ENCODE peak calls at places on chromosomes 16 and 17, in four cellular contexts. I, Z, Q and L are unnamed samples.

GRCh38 chr17:43403846-43404245 is 5.1 kb downstream of the ARL4D start:
- DNase-seq in I (no peak), Z (no peak), Q (no peak), L (peak)

GRCh38 chr17:2837147-2837561 is 40.9 kb downstream of the RAP1GAP2 start:
- DNase-seq in I (no peak), Z (no peak), Q (peak), L (no peak)

GRCh38 chr16:15771694-15772093 is 85.1 kb downstream of the MYH11 start:
- DNase-seq in I (no peak), Z (no peak), Q (no peak), L (no peak)

GRCh38 chr17:77750427-77751043 is 208.0 kb upstream of the TNRC6C start:
- DNase-seq in I (no peak), Z (no peak), Q (no peak), L (no peak)

GRCh38 chr16:80231888-80232287 is 308.9 kb upstream of the DYNLRB2 start:
- DNase-seq in I (no peak), Z (no peak), Q (no peak), L (peak)

GRCh38 chr17:40093580-40094201 is 6.7 kb downstream of the NR1D1 start:
- DNase-seq in I (peak), Z (peak), Q (no peak), L (no peak)

GRCh38 chr16:69773255-69773947 is 11.3 kb downstream of the WWP2 start:
- DNase-seq in I (no peak), Z (no peak), Q (no peak), L (no peak)

GRCh38 chr17:9402590-9403199 is 172.9 kb downstream of the STX8 start:
- DNase-seq in I (no peak), Z (no peak), Q (peak), L (peak)

GRCh38 chr16:30183961-30184429 is 593 bp downstream of the CORO1A start:
- DNase-seq in I (peak), Z (no peak), Q (peak), L (no peak)

GRCh38 chr17:21289175-21289901 is 4.8 kb downstream of the MAP2K3 start:
- DNase-seq in I (no peak), Z (no peak), Q (no peak), L (no peak)

DNA sequence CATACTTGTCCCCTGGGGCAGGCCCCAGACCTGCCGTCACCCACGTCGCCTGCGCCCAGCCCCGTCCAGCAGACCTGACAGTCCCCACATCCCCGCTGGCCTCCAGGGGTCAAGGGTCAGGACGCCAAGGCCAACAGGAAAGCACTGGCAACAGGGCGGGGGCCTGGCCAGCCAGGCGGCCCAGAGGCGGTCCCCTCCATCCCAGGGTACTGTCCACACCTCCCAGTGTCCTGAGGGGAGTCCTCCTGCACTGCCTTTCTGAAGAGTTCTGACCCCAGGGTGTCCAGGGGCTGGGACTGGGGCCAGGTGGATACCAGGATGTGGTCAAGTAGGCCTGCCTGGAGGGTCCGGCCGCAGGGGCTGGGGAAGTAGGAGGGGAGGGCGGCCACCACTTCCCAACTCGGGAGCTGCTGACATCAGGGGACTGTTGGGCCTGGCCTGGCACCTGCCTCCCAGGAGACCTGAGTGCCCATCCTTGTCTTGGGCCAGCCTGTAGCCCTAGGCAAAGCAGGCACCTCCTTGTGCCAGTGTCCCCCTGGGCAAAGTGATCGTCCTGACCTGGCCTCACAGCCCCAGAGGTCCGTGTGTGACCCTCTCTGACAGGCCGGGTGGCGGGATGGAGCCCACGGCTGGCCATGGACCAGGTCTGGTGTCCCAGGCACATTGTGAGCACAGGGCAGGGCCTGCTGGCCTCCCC is 6.7 kb upstream of the AXIN1 start:
- DNase-seq in I (no peak), Z (no peak), Q (no peak), L (no peak)
- H3K4me3 ChIP-seq in I (no peak), Z (no peak), Q (no peak), L (no peak)

GRCh38 chr17:36768355-36768754 is 167.0 kb downstream of the MRM1 start:
- DNase-seq in I (no peak), Z (no peak), Q (no peak), L (no peak)
- TF ChIP-seq CTCF in I (no peak), Z (no peak), Q (no peak), L (no peak)

GRCh38 chr16:2160915-2161551 is 5.5 kb downstream of the TRAF7 start:
- DNase-seq in I (peak), Z (peak), Q (peak), L (peak)

GRCh38 chr16:2158262-2158638 is 2.7 kb downstream of the TRAF7 start:
- DNase-seq in I (no peak), Z (no peak), Q (no peak), L (no peak)

GRCh38 chr16:2156849-2157224 is 1.3 kb downstream of the TRAF7 start:
- DNase-seq in I (no peak), Z (no peak), Q (no peak), L (no peak)

GRCh38 chr16:2157480-2158261 is 2.1 kb downstream of the TRAF7 start:
- DNase-seq in I (no peak), Z (no peak), Q (peak), L (no peak)

DNA sequence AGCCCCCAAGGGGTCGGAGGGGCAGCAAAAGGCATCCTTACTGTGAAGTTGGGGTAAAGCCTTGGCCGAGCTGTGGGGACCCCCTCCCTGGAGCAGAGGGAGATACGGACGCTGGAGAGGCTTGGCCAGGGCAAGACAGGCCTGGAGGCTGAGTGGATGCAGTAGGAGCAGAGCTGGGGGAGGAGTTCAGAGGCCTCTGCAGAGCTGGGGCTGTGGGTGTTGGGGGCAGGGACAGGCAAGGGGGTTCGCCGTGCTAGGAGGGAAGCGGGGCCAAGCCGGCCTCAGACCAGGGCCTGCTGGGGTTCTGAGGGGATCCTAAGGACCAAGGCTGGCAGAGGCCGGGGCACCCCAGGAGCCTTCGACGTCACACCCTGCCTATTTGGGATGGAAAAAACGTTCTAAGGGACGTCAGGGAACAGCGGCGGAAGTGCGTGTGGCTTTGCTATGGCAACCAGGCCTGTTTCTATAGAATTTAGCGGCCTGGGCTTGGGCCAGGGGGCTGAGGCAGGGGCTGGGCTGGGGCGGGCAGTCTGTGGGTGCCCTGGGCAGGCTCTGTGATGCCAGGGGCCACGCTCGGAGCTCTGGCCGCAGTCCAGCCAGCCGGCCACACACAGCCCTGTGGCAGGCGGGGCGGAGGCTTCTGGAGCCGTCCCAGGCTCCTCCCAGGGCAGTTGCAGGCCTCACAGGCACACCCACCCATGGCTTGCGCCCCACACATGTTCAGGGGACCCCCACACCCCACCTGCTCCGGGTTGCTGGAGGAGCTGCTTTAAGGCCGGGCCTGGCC is 3.7 kb downstream of the TRAF7 start:
- DNase-seq in I (peak), Z (no peak), Q (no peak), L (peak)
- H3K4me3 ChIP-seq in I (peak), Z (no peak), Q (no peak), L (no peak)

GRCh38 chr16:58843675-58844074 is 109.6 kb upstream of the GOT2 start:
- DNase-seq in I (no peak), Z (no peak), Q (no peak), L (peak)
- TF ChIP-seq CTCF in I (peak), Z (no peak), Q (no peak), L (no peak)

GRCh38 chr16:2963074-2963610 is 933 bp upstream of the KREMEN2 start:
- DNase-seq in I (no peak), Z (no peak), Q (no peak), L (no peak)
- H3K4me3 ChIP-seq in I (no peak), Z (no peak), Q (no peak), L (no peak)

DNA sequence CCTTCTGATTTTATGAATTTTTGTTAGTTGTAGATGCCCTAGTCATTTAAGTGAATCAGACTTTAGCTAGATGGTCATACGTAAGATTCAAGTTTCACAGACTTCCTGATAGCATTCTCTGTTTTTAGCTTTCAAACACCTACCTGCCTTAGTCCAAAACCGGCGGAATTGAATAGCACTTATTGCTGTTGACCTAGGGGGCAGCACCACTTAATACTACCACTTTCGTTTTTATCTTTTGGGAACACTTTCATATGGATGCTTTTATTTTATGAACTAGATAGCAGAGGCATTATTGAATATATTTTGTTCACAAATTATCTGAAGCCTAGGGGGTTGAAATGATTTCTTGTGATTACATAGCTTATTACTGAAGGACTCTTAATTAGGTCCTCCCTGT is 31.5 kb downstream of the TADA2A start:
- DNase-seq in I (no peak), Z (no peak), Q (no peak), L (no peak)
- TF ChIP-seq CTCF in I (no peak), Z (no peak), Q (no peak), L (no peak)

DNA sequence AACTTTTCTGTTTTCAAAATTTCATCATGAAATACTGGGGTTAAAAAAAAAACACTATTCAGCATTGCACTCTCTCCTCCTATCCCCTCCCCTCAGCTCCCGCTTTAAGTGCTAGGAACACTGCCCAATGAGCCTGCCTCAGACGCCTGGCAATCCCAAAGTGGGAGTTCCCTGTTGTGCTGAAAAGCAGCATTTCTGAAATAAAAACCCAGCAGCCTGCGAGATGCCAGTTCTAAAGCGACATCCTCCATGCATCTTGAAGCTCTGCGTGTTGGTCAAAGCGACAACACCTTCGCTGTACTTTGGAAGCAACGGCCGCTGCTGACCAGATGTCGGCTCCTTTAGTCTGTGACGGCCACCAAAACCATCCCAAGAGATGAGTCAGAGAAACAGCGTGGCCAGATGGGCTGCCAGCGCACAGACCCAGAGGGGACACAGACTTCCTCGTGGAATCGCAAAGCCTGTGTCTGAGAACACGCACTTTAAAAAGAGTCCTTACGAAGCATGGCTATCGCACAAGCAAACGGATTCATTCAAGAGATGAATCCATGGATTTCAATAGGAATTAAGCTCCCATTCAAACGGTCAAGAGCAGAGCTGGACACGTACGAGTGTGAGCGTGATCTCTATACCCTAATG is 32.8 kb downstream of the FBXO31 start:
- DNase-seq in I (no peak), Z (no peak), Q (no peak), L (peak)
- H3K4me3 ChIP-seq in I (no peak), Z (no peak), Q (no peak), L (no peak)

DNA sequence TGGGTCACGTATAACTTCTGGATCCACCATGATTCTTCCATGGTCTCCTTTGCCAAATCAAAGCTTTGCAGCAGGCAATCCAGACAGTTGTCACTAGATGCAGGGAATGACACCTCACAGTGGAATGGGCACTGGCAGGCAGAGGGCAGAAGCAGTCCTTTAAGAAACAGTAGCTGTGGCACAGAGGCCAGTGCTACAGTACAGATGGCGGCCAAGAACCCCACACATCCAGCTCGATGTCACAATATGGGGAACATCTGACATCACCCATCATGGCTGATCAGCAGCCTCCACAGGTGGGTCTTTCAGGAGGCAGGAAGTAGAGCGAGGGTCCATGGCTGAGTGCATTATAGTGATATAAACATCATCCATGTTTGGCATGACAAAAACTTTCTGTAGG is 18.8 kb upstream of the ERN1 start:
- DNase-seq in I (no peak), Z (no peak), Q (no peak), L (no peak)
- TF ChIP-seq CTCF in I (no peak), Z (no peak), Q (no peak), L (no peak)

DNA sequence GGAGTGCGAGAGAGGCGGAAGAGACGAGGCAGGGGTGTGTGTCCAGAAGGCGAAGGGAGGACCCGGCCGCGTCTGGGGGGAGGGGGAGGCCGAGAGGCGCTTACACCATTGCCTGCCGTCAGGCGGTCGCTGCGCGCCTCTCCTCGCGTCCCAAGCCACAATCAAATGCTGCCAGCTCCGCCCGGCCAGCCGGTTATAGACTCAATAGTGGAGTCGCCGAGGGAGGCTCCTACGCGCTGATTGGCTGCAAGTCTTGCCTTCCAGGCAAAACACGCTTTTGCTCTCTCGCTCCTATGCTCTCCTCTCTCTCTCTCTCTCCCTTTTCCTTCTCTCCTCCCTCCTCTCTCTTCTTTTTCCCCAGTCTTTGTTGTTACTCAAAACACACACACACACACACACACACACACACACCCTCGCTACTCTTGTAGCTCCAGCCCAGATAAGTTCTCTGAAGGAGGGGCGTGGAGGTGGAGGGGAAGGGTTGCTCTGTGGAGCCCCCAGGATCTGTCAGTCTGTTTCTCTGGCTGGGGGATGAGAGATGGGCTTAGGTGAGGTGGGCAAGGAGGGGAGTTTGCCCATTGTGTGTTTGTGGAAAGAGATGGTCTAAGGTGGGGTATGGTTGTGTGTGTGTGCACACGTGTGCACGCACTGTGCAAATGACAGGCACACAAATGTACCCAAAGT is at the start of gene DLX3:
- DNase-seq in I (peak), Z (peak), Q (peak), L (peak)
- H3K4me3 ChIP-seq in I (peak), Z (peak), Q (no peak), L (peak)